ENCODE peak calls at places on chromosome 2, in nine cellular contexts. F is left colon, U is uterus, K is non-pigmented ciliary epithelial cell, J is NCI-H1436, O is astrocyte, H is AG09319, S is tibial artery, P is GM12892. T is an unnamed sample.

GRCh38 chr2:218438601-218439000 is 19.7 kb downstream of the VIL1 start:
- DNase-seq in F (no peak), U (no peak), K (no peak), J (no peak), O (no peak), H (no peak), S (no peak), P (no peak), T (no peak)

GRCh38 chr2:48175254-48175653 is 269.0 kb upstream of the FBXO11 start:
- DNase-seq in F (no peak), U (no peak), K (peak; percentile 38), J (no peak), O (peak; percentile 57), H (no peak), S (no peak), P (no peak), T (peak; percentile 63)

GRCh38 chr2:136423516-136423996 is 305.6 kb upstream of the CXCR4 start:
- DNase-seq in F (peak; percentile 42), U (peak; percentile 45), K (no peak), J (peak; percentile 77), O (peak; percentile 22), H (peak; percentile 10), S (peak; percentile 37), P (peak; percentile 56), T (peak; percentile 68)

GRCh38 chr2:241295326-241296095 is 20.0 kb downstream of the HDLBP start:
- DNase-seq in F (no peak), U (no peak), K (no peak), J (no peak), O (no peak), H (no peak), S (no peak), P (no peak), T (no peak)

GRCh38 chr2:190819835-190820234 is 60.8 kb upstream of the GLS start:
- DNase-seq in F (no peak), U (no peak), K (no peak), J (no peak), O (peak; percentile 76), H (peak; percentile 66), S (no peak), P (no peak), T (peak; percentile 25)

GRCh38 chr2:20666364-20667150 is at the start of gene GDF7:
- DNase-seq in F (peak; percentile 44), U (peak; percentile 77), K (no peak), J (no peak), O (no peak), H (no peak), S (peak; percentile 72), P (peak; percentile 69), T (peak; percentile 58)

GRCh38 chr2:200025717-200026116 is 70.3 kb downstream of the MAIP1 start:
- DNase-seq in F (no peak), U (no peak), K (no peak), J (no peak), O (no peak), H (no peak), S (no peak), P (no peak), T (no peak)

GRCh38 chr2:129799036-129799958 is 180.2 kb upstream of the RAB6C start:
- DNase-seq in F (no peak), U (no peak), K (no peak), J (no peak), O (no peak), H (no peak), S (no peak), P (no peak), T (no peak)

GRCh38 chr2:191020742-191021381 is 6.9 kb upstream of the STAT1 start:
- DNase-seq in F (peak; percentile 36), U (peak; percentile 58), K (no peak), J (no peak), O (peak; percentile 83), H (peak; percentile 74), S (peak; percentile 68), P (no peak), T (peak; percentile 61)

GRCh38 chr2:63029058-63029457 is 21.6 kb upstream of the OTX1 start:
- DNase-seq in F (no peak), U (no peak), K (peak; percentile 48), J (no peak), O (peak; percentile 41), H (no peak), S (no peak), P (no peak), T (no peak)

GRCh38 chr2:37052600-37053332 is 31.4 kb downstream of the HEATR5B start:
- DNase-seq in F (no peak), U (no peak), K (no peak), J (no peak), O (no peak), H (no peak), S (no peak), P (no peak), T (no peak)

GRCh38 chr2:224638338-224638823 is 53.2 kb upstream of the CUL3 start:
- DNase-seq in F (peak; percentile 68), U (no peak), K (no peak), J (no peak), O (peak; percentile 17), H (no peak), S (no peak), P (peak; percentile 27), T (no peak)

GRCh38 chr2:64978514-64979268 is 10.5 kb upstream of the SLC1A4 start:
- DNase-seq in F (no peak), U (no peak), K (no peak), J (no peak), O (peak; percentile 68), H (no peak), S (no peak), P (no peak), T (peak; percentile 31)

GRCh38 chr2:108217211-108217610 is 22.6 kb upstream of the SULT1C3 start:
- DNase-seq in F (no peak), U (no peak), K (no peak), J (no peak), O (no peak), H (no peak), S (no peak), P (no peak), T (no peak)